ENCODE peak calls at places on chromosomes 5 and 9, in five cellular contexts. N is KG1, F is esophagus squamous epithelium, U is non-pigmented ciliary epithelial cell, Q is frontal cortex. L is an unnamed sample.

GRCh38 chr9:126822873-126823272 is 18.0 kb downstream of the ZBTB43 start:
- DNase-seq in N (no peak), U (no peak), F (no peak), Q (no peak), L (no peak)

GRCh38 chr5:72122619-72123018 is 15.3 kb downstream of the MAP1B start:
- DNase-seq in U (no peak), Q (no peak), N (no peak), F (no peak), L (no peak)

GRCh38 chr9:69254223-69254622 is 70.8 kb upstream of the ENTREP1 start:
- DNase-seq in N (no peak), F (no peak), Q (no peak), U (no peak), L (peak; percentile 25)

GRCh38 chr9:128689820-128690683 is 1.0 kb downstream of the SET start:
- DNase-seq in Q (peak; percentile 94), N (no peak), F (no peak), U (no peak), L (peak; percentile 45)

GRCh38 chr9:126700903-126701819 is 87.4 kb downstream of the LMX1B start:
- DNase-seq in Q (no peak), N (no peak), F (no peak), U (no peak), L (no peak)

GRCh38 chr9:81621111-81621510 is 68.2 kb downstream of the TLE1 start:
- DNase-seq in Q (no peak), U (no peak), N (no peak), F (no peak), L (no peak)

GRCh38 chr5:72472666-72473422 is 34.4 kb downstream of the ZNF366 start:
- DNase-seq in Q (no peak), U (no peak), N (no peak), F (no peak), L (no peak)

GRCh38 chr9:112864982-112865381 is 25.7 kb downstream of the SLC46A2 start:
- DNase-seq in F (no peak), N (no peak), Q (no peak), U (no peak), L (no peak)

GRCh38 chr5:2898661-2899060 is 147.2 kb upstream of the IRX2 start:
- DNase-seq in U (no peak), N (no peak), F (no peak), Q (no peak), L (no peak)

GRCh38 chr5:76641514-76642120 is 18.4 kb upstream of the F2RL2 start:
- DNase-seq in Q (peak; percentile 4), N (peak; percentile 79), U (no peak), F (peak; percentile 3), L (no peak)

GRCh38 chr9:437066-438015 is 222.7 kb downstream of the DOCK8 start:
- DNase-seq in U (peak; percentile 31), Q (no peak), F (no peak), N (no peak), L (no peak)

GRCh38 chr9:22416692-22417060 is 29.9 kb upstream of the DMRTA1 start:
- DNase-seq in N (no peak), F (no peak), Q (no peak), U (no peak), L (no peak)

GRCh38 chr9:134925011-134925511 is 7.3 kb upstream of the FCN1 start:
- DNase-seq in U (no peak), F (no peak), N (no peak), Q (no peak), L (no peak)

GRCh38 chr9:89359636-89360315 is 41.5 kb downstream of the SECISBP2 start:
- DNase-seq in N (no peak), F (no peak), U (no peak), Q (no peak), L (no peak)

GRCh38 chr5:101364469-101364868 is 461.4 kb upstream of the ST8SIA4 start:
- DNase-seq in U (no peak), N (no peak), F (no peak), Q (no peak), L (no peak)

GRCh38 chr5:88140396-88140862 is 128.2 kb downstream of the TMEM161B start:
- DNase-seq in F (no peak), U (no peak), N (no peak), Q (no peak), L (no peak)

GRCh38 chr5:73446631-73447233 is 1.8 kb downstream of the FOXD1 start:
- DNase-seq in N (no peak), Q (no peak), F (no peak), U (no peak), L (no peak)

GRCh38 chr5:40037703-40038102 is 612.9 kb upstream of the DAB2 start:
- DNase-seq in N (no peak), U (no peak), Q (no peak), F (no peak), L (no peak)

GRCh38 chr5:159310492-159310891 is 19.8 kb downstream of the IL12B start:
- DNase-seq in F (peak; percentile 4), U (no peak), Q (no peak), N (no peak), L (no peak)

GRCh38 chr5:127970081-127970480 is 113.5 kb upstream of the SLC12A2 start:
- DNase-seq in Q (no peak), N (no peak), U (no peak), F (no peak), L (no peak)

GRCh38 chr9:126624453-126624872 is 10.7 kb downstream of the LMX1B start:
- DNase-seq in F (no peak), U (no peak), N (no peak), Q (no peak), L (no peak)

GRCh38 chr5:99004960-99005359 is 76.2 kb upstream of the CHD1 start:
- DNase-seq in Q (no peak), F (no peak), N (no peak), U (no peak), L (no peak)

GRCh38 chr5:73205309-73205708 is 32.3 kb downstream of the TMEM174 start:
- DNase-seq in N (no peak), F (no peak), U (no peak), Q (no peak), L (no peak)

GRCh38 chr5:180670586-180671359 is 21.4 kb upstream of the FLT4 start:
- DNase-seq in U (peak; percentile 18), N (no peak), Q (peak; percentile 59), F (no peak), L (peak; percentile 11)

GRCh38 chr5:147512640-147513334 is 2.9 kb upstream of the DPYSL3 start:
- DNase-seq in Q (no peak), U (no peak), F (no peak), N (no peak), L (no peak)

GRCh38 chr5:6745706-6746217 is 32.5 kb downstream of the TENT4A start:
- DNase-seq in F (no peak), N (peak; percentile 13), Q (peak; percentile 42), U (peak; percentile 27), L (no peak)

GRCh38 chr5:178351950-178352349 is 119.3 kb upstream of the PHYKPL start:
- DNase-seq in U (no peak), Q (no peak), F (no peak), N (no peak), L (no peak)

GRCh38 chr5:168648576-168648975 is 69.4 kb upstream of the PANK3 start:
- DNase-seq in U (no peak), N (no peak), F (no peak), Q (no peak), L (no peak)

GRCh38 chr5:105953616-105954015 is 1717.1 kb downstream of the EFNA5 start:
- DNase-seq in U (no peak), Q (no peak), N (no peak), F (no peak), L (no peak)

GRCh38 chr9:19310246-19310645 is 69.8 kb downstream of the RPS6 start:
- DNase-seq in F (no peak), N (no peak), Q (no peak), U (no peak), L (no peak)

GRCh38 chr5:90169078-90169477 is 240.5 kb downstream of the CETN3 start:
- DNase-seq in F (no peak), N (no peak), U (no peak), Q (no peak), L (no peak)

GRCh38 chr5:126235628-126236027 is 187.6 kb upstream of the GRAMD2B start:
- DNase-seq in N (no peak), Q (no peak), U (no peak), F (no peak), L (no peak)

GRCh38 chr5:112186401-112186990 is 232.6 kb downstream of the EPB41L4A start:
- DNase-seq in N (no peak), Q (no peak), F (no peak), U (no peak), L (no peak)

GRCh38 chr9:2857564-2858198 is 13.8 kb upstream of the PUM3 start:
- DNase-seq in U (peak; percentile 30), N (peak; percentile 67), Q (peak; percentile 43), F (peak; percentile 1), L (peak; percentile 16)

GRCh38 chr9:137302176-137303030 is at the start of gene NRARP:
- DNase-seq in F (peak; percentile 64), N (peak; percentile 73), U (no peak), Q (peak; percentile 97), L (peak; percentile 83)

GRCh38 chr5:178827636-178828035 is 32.1 kb upstream of the ZNF354B start:
- DNase-seq in U (no peak), F (no peak), Q (no peak), N (no peak), L (no peak)

GRCh38 chr9:113548221-113549041 is 84.9 kb downstream of the RGS3 start:
- DNase-seq in U (no peak), F (no peak), N (no peak), Q (no peak), L (peak; percentile 40)

GRCh38 chr5:67143549-67143948 is 53.0 kb downstream of the CD180 start:
- DNase-seq in U (no peak), F (no peak), N (no peak), Q (no peak), L (no peak)

GRCh38 chr9:101376117-101376866 is 8.5 kb downstream of the BAAT start:
- DNase-seq in F (no peak), Q (no peak), U (peak; percentile 61), N (no peak), L (peak; percentile 66)

L was measured in hypothalamus.